ENCODE peak calls at places on chromosomes 7 and 10, in four cellular contexts. One of them, this sample, is unnamed.

GRCh38 chr7:17498230-17498629 is 199.8 kb downstream of the AHR start:
- DNase-seq in GM12878: no peak
- DNase-seq in K562: no peak
- DNase-seq in A549: no peak
- DNase-seq in this sample: no peak

GRCh38 chr10:77082601-77083252 is 554.9 kb downstream of the KCNMA1 start:
- DNase-seq in GM12878: no peak
- DNase-seq in K562: no peak
- DNase-seq in A549: no peak
- DNase-seq in this sample: no peak

GRCh38 chr7:3267928-3268690 is 32.9 kb upstream of the SDK1 start:
- DNase-seq in K562: no peak
- DNase-seq in GM12878: no peak
- DNase-seq in A549: peak; percentile 82
- DNase-seq in this sample: no peak

GRCh38 chr7:102872460-102872859 is 40.3 kb upstream of the LRRC17 start:
- DNase-seq in A549: peak; percentile 77
- DNase-seq in K562: no peak
- DNase-seq in GM12878: no peak
- DNase-seq in this sample: no peak

GRCh38 chr10:112229096-112229495 is 45.5 kb upstream of the GPAM start:
- DNase-seq in GM12878: no peak
- DNase-seq in A549: no peak
- DNase-seq in K562: no peak
- DNase-seq in this sample: no peak

GRCh38 chr10:131810805-131811137 is 90.0 kb upstream of the PPP2R2D start:
- DNase-seq in A549: no peak
- DNase-seq in K562: no peak
- DNase-seq in GM12878: no peak
- DNase-seq in this sample: no peak

GRCh38 chr7:117124585-117125220 is 171.4 kb downstream of the ST7 start:
- DNase-seq in A549: peak; percentile 86
- DNase-seq in GM12878: peak; percentile 60
- DNase-seq in K562: peak; percentile 71
- DNase-seq in this sample: peak; percentile 95

GRCh38 chr7:31735991-31736982 is 49.3 kb downstream of the PPP1R17 start:
- DNase-seq in GM12878: no peak
- DNase-seq in K562: peak; percentile 57
- DNase-seq in A549: peak; percentile 64
- DNase-seq in this sample: peak; percentile 52

GRCh38 chr10:3372284-3372683 is 199.7 kb upstream of the PITRM1 start:
- DNase-seq in GM12878: no peak
- DNase-seq in A549: no peak
- DNase-seq in K562: no peak
- DNase-seq in this sample: no peak

GRCh38 chr7:102273749-102274712 is 12.6 kb upstream of the SH2B2 start:
- DNase-seq in GM12878: no peak
- DNase-seq in A549: peak; percentile 93
- DNase-seq in K562: peak; percentile 90
- DNase-seq in this sample: peak; percentile 96

GRCh38 chr10:17061418-17061817 is 68.2 kb downstream of the CUBN start:
- DNase-seq in A549: no peak
- DNase-seq in GM12878: no peak
- DNase-seq in K562: no peak
- DNase-seq in this sample: no peak

GRCh38 chr7:36984710-36985308 is 260.5 kb upstream of the AOAH start:
- DNase-seq in K562: no peak
- DNase-seq in GM12878: no peak
- DNase-seq in A549: no peak
- DNase-seq in this sample: no peak

GRCh38 chr10:58275261-58275660 is 6.3 kb downstream of the CISD1 start:
- DNase-seq in K562: no peak
- DNase-seq in A549: no peak
- DNase-seq in GM12878: no peak
- DNase-seq in this sample: no peak

GRCh38 chr10:46543379-46544014 is 13.0 kb downstream of the GPRIN2 start:
- DNase-seq in A549: no peak
- DNase-seq in K562: no peak
- DNase-seq in GM12878: no peak
- DNase-seq in this sample: no peak

GRCh38 chr7:129189661-129190310 is 1.4 kb downstream of the SMO start:
- DNase-seq in GM12878: no peak
- DNase-seq in K562: no peak
- DNase-seq in A549: no peak
- DNase-seq in this sample: no peak

GRCh38 chr10:94042001-94042813 is 48.5 kb downstream of the PLCE1 start:
- DNase-seq in K562: no peak
- DNase-seq in GM12878: peak; percentile 7
- DNase-seq in A549: peak; percentile 87
- DNase-seq in this sample: no peak

GRCh38 chr10:78417425-78418370 is 384.0 kb downstream of the RPS24 start:
- DNase-seq in K562: no peak
- DNase-seq in A549: no peak
- DNase-seq in GM12878: no peak
- DNase-seq in this sample: no peak

GRCh38 chr10:35523670-35524225 is 81.4 kb upstream of the GJD4 start:
- DNase-seq in GM12878: no peak
- DNase-seq in A549: no peak
- DNase-seq in K562: no peak
- DNase-seq in this sample: no peak

GRCh38 chr7:45184326-45185027 is 26.9 kb downstream of the RAMP3 start:
- DNase-seq in GM12878: no peak
- DNase-seq in A549: no peak
- DNase-seq in K562: no peak
- DNase-seq in this sample: no peak

DNA sequence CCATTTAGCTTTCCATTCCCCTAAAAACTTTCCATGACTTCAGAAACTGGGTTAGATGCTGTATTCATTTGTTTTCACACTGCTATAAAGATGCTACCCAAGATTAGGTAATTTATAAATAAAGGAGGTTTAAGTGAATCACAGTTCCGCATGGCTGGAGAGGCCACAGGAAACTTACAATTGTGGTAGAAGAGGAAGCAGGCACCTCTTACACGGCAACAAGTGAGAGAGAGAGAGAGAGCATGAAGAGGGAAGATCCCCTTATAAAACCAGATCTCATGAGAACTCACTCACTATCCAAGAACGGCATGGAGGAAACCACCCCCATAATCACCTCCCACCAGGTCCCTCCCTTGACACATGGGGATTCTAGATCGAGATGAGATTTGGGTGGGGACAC is 336.8 kb downstream of the TFEC start:
- DNase-seq in K562: no peak
- DNase-seq in A549: no peak
- DNase-seq in GM12878: no peak
- DNase-seq in this sample: no peak
- TF ChIP-seq POLR2AphosphoS2 in K562: no peak
- TF ChIP-seq POLR2AphosphoS2 in A549: no peak
- TF ChIP-seq POLR2AphosphoS2 in GM12878: no peak
- TF ChIP-seq POLR2AphosphoS2 in this sample: no peak

GRCh38 chr7:150717821-150718420 is 1.5 kb downstream of the GIMAP1 start:
- DNase-seq in K562: no peak
- DNase-seq in GM12878: no peak
- DNase-seq in A549: no peak
- DNase-seq in this sample: no peak

GRCh38 chr7:150715293-150715692 is 1.1 kb upstream of the GIMAP1 start:
- DNase-seq in A549: no peak
- DNase-seq in GM12878: no peak
- DNase-seq in K562: no peak
- DNase-seq in this sample: no peak

GRCh38 chr7:150715738-150716137 is 675 bp upstream of the GIMAP1 start:
- DNase-seq in A549: no peak
- DNase-seq in GM12878: no peak
- DNase-seq in K562: no peak
- DNase-seq in this sample: no peak

GRCh38 chr7:150716939-150717338 is 526 bp downstream of the GIMAP1 start:
- DNase-seq in A549: no peak
- DNase-seq in GM12878: no peak
- DNase-seq in K562: no peak
- DNase-seq in this sample: no peak

GRCh38 chr7:150716368-150716767 is at the start of gene GIMAP1:
- DNase-seq in GM12878: no peak
- DNase-seq in K562: no peak
- DNase-seq in A549: no peak
- DNase-seq in this sample: no peak
- TF ChIP-seq POLR2AphosphoS2 in GM12878: no peak
- TF ChIP-seq POLR2AphosphoS2 in K562: no peak
- TF ChIP-seq POLR2AphosphoS2 in A549: no peak
- TF ChIP-seq POLR2AphosphoS2 in this sample: no peak

GRCh38 chr7:25280181-25280580 is 51.9 kb upstream of the NPVF start:
- DNase-seq in K562: no peak
- DNase-seq in GM12878: no peak
- DNase-seq in A549: no peak
- DNase-seq in this sample: no peak
- TF ChIP-seq POLR2AphosphoS2 in K562: no peak
- TF ChIP-seq POLR2AphosphoS2 in GM12878: no peak
- TF ChIP-seq POLR2AphosphoS2 in A549: no peak
- TF ChIP-seq POLR2AphosphoS2 in this sample: no peak

DNA sequence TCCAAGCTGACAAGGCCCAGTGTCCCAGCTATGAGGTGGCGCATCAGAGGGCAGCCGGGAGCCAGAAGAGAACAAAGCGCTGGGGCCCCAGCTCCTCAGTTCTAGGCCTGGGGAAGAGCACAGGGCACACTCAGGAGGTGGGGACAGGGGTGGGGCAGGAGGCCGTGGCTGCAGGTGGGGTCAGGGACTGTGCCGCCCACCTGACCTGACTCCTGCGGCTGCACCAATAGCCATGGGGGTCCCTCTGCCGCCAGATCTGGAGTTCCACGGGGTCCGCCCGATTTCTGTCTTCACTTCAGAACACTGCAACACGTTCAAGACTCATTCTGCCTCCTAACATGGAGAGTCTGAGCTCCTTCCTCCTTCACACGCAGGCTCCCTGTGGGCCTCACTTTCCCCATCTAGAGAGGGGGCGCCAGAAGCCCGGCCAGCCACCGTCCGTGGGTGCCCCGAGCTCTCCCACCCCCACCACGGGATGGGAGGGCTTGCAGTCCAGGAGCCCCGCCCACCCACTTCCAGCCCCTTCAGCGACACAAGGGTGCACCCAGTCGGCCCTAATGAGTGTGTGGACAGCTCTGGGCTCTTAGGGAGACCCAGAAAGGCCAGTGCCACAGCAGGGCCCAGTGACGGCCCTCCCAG is 278.3 kb downstream of the MAD1L1 start:
- DNase-seq in A549: no peak
- DNase-seq in K562: peak; percentile 25
- DNase-seq in GM12878: no peak
- DNase-seq in this sample: no peak
- TF ChIP-seq POLR2AphosphoS2 in A549: no peak
- TF ChIP-seq POLR2AphosphoS2 in K562: no peak
- TF ChIP-seq POLR2AphosphoS2 in GM12878: no peak
- TF ChIP-seq POLR2AphosphoS2 in this sample: no peak

DNA sequence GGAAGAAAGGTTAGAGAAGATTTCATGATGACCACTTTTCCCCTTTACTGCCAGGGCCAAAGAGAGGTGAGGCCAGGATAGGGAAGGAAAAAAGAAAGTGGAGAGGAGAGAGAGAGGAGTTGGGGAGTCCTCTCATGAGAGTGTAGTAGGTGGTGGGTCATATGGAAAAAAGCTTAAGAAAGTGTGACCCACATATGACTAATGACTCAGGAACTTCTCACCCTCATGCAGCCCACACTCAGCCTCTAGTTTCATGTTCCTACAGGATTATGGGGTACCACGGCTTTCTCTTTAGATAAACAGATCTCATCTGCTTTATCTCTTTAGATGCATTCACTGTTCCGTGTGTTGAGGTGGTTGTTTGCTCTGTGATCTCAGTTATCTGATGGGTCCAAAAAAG is 462.5 kb upstream of the IGFBP3 start:
- DNase-seq in K562: no peak
- DNase-seq in A549: no peak
- DNase-seq in GM12878: no peak
- DNase-seq in this sample: no peak
- TF ChIP-seq POLR2AphosphoS2 in K562: no peak
- TF ChIP-seq POLR2AphosphoS2 in A549: no peak
- TF ChIP-seq POLR2AphosphoS2 in GM12878: no peak
- TF ChIP-seq POLR2AphosphoS2 in this sample: no peak

GRCh38 chr10:69004821-69005220 is 16.2 kb downstream of the KIFBP start:
- DNase-seq in K562: peak; percentile 38
- DNase-seq in A549: peak; percentile 47
- DNase-seq in GM12878: no peak
- DNase-seq in this sample: peak; percentile 17
- TF ChIP-seq POLR2AphosphoS2 in K562: no peak
- TF ChIP-seq POLR2AphosphoS2 in A549: no peak
- TF ChIP-seq POLR2AphosphoS2 in GM12878: no peak
- TF ChIP-seq POLR2AphosphoS2 in this sample: no peak

DNA sequence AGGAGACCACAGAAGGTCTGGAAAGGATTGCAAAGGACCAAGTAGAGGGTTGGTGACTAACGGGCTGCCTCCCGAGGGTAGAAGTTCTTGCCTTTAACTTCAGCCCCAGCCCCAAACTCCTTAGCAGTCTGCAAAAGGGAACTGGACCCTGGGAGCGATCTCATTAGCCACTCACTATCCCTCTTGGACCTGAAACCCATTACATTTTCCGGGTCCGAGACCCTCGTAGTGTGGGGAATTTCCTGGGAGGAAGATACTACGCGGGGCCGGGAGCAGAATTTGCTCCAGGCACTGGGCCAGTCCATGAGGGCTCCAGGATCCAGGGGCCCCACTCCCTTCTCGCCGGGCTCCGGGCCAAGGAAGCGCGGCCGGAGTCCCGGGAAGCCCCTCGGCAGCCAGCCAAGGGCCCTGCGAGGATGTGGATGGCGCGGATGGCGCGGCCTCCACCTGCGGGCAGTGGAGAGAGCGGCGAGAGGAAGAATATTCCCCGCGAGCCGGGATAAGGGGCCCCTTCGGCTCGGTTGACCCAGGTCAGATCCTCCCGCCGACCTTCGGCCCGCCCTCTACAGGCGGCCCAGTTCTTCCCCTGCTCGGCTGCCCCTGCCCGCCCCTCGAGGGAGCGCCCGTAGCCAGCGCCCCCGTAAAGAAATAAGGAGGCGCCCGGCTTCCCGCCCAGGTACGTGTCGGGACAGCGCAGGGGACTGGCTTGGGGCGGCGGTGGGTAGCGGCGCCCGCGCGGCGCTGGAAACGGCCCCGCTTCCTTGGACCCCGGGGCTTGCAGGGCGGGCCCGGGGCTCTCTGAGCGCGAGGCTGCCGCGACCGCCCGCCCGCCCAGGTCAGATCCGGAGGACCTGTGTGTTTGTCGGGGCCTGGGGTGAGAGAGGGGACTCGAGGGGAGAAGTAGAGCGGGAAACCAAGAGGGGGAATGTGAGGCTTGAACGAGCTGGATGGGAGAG is at the start of gene MYO3A:
- DNase-seq in K562: no peak
- DNase-seq in A549: no peak
- DNase-seq in GM12878: no peak
- DNase-seq in this sample: no peak
- TF ChIP-seq POLR2AphosphoS2 in K562: no peak
- TF ChIP-seq POLR2AphosphoS2 in A549: no peak
- TF ChIP-seq POLR2AphosphoS2 in GM12878: no peak
- TF ChIP-seq POLR2AphosphoS2 in this sample: no peak

GRCh38 chr10:44801383-44802327 is 109.5 kb upstream of the TMEM72 start:
- DNase-seq in GM12878: no peak
- DNase-seq in K562: no peak
- DNase-seq in A549: peak; percentile 38
- DNase-seq in this sample: peak; percentile 9
- TF ChIP-seq POLR2AphosphoS2 in GM12878: no peak
- TF ChIP-seq POLR2AphosphoS2 in K562: no peak
- TF ChIP-seq POLR2AphosphoS2 in A549: no peak
- TF ChIP-seq POLR2AphosphoS2 in this sample: no peak

GRCh38 chr10:114751856-114752255 is 69.7 kb upstream of the FHIP2A start:
- DNase-seq in A549: no peak
- DNase-seq in K562: no peak
- DNase-seq in GM12878: no peak
- DNase-seq in this sample: no peak
- TF ChIP-seq POLR2AphosphoS2 in A549: no peak
- TF ChIP-seq POLR2AphosphoS2 in K562: no peak
- TF ChIP-seq POLR2AphosphoS2 in GM12878: no peak
- TF ChIP-seq POLR2AphosphoS2 in this sample: no peak

This sample was measured in HepG2.